ENCODE peak calls at places on chromosomes 1 and 21, in nine cellular contexts. W is CD4-positive, CD25-positive, alpha-beta regulatory T cell; A is fibroblast of villous mesenchyme; S is HEK293T; I is Right ventricle myocardium superior; F is pons; B is RKO; D is amniotic epithelial cell; C is H54. Q is an unnamed sample.
A peak's percentile ranks its signal among the peaks of the same experiment; 100 is the strongest.

GRCh38 chr1:204363335-204364114 is 3.8 kb upstream of the PLEKHA6 start:
- DNase-seq in W (peak; percentile 76), A (peak; percentile 74), S (peak; percentile 85), I (peak; percentile 76), F (peak; percentile 84), B (peak; percentile 70), D (peak; percentile 64), C (peak; percentile 53), Q (peak; percentile 81)

GRCh38 chr21:46603228-46603627 is 1.7 kb downstream of the S100B start:
- DNase-seq in W (no peak), A (no peak), S (no peak), I (no peak), F (peak; percentile 64), B (no peak), D (no peak), C (no peak), Q (no peak)

GRCh38 chr1:65679773-65680172 is 112.9 kb upstream of the PDE4B start:
- DNase-seq in W (no peak), A (no peak), S (no peak), I (no peak), F (no peak), B (no peak), D (no peak), C (no peak), Q (no peak)

GRCh38 chr1:23444104-23444533 is 19.6 kb upstream of the TCEA3 start:
- DNase-seq in W (no peak), A (peak; percentile 99), S (no peak), I (peak; percentile 75), F (no peak), B (no peak), D (peak; percentile 100), C (no peak), Q (no peak)

GRCh38 chr1:167249702-167250101 is 29.0 kb downstream of the POU2F1 start:
- DNase-seq in W (no peak), A (no peak), S (no peak), I (no peak), F (no peak), B (peak; percentile 29), D (no peak), C (no peak), Q (no peak)

GRCh38 chr1:101004666-101005065 is 20.9 kb downstream of the DPH5 start:
- DNase-seq in W (no peak), A (peak; percentile 50), S (no peak), I (no peak), F (no peak), B (no peak), D (peak; percentile 66), C (no peak), Q (no peak)

GRCh38 chr1:222784371-222784770 is 30.5 kb upstream of the DISP1 start:
- DNase-seq in W (no peak), A (no peak), S (no peak), I (no peak), F (peak; percentile 88), B (no peak), D (no peak), C (no peak), Q (no peak)

GRCh38 chr1:31515936-31516335 is 60.4 kb upstream of the TINAGL1 start:
- DNase-seq in W (no peak), A (no peak), S (no peak), I (no peak), F (no peak), B (no peak), D (no peak), C (no peak), Q (no peak)

GRCh38 chr21:43981871-43982210 is 30.3 kb upstream of the TRAPPC10 start:
- DNase-seq in W (no peak), A (no peak), S (no peak), I (no peak), F (no peak), B (no peak), D (no peak), C (no peak), Q (no peak)

GRCh38 chr1:65420590-65421340 is at the start of the genes LEPR and LEPROT:
- DNase-seq in W (peak; percentile 18), A (no peak), S (no peak), I (no peak), F (peak; percentile 66), B (no peak), D (peak; percentile 43), C (peak; percentile 45), Q (no peak)

GRCh38 chr1:53394306-53394705 is 64.9 kb upstream of the DMRTB1 start:
- DNase-seq in W (no peak), A (no peak), S (no peak), I (no peak), F (no peak), B (no peak), D (no peak), C (no peak), Q (no peak)

GRCh38 chr1:175191654-175192053 is 922 bp downstream of the KIAA0040 start:
- DNase-seq in W (peak; percentile 49), A (peak; percentile 45), S (no peak), I (no peak), F (peak; percentile 19), B (peak; percentile 13), D (no peak), C (no peak), Q (no peak)

GRCh38 chr1:115492019-115492595 is 149.7 kb upstream of the VANGL1 start:
- DNase-seq in W (no peak), A (no peak), S (no peak), I (no peak), F (no peak), B (no peak), D (no peak), C (no peak), Q (no peak)

GRCh38 chr1:236736761-236737160 is 50.5 kb downstream of the ACTN2 start:
- DNase-seq in W (no peak), A (no peak), S (no peak), I (no peak), F (no peak), B (no peak), D (no peak), C (no peak), Q (no peak)

GRCh38 chr1:85200367-85200869 is 398 bp downstream of the SYDE2 start:
- DNase-seq in W (peak; percentile 19), A (no peak), S (peak; percentile 63), I (peak; percentile 45), F (no peak), B (peak; percentile 48), D (no peak), C (peak; percentile 25), Q (peak; percentile 16)

Q was measured in RWPE1.